ENCODE peak calls at places on chromosomes 12 and 14, in ten cellular contexts. R is HFFc6; E is GM10248; P is ELF-1; Z is posterior vena cava; S is stimulated activated CD4-positive, alpha-beta T cell treated with anti-CD3 and anti-CD28 coated beads, TNF-alpha, amount 100 ng/mL, for 1 hour; K is Right ventricle myocardium superior; X is NCI-H2081; D is T-cell; Y is A172. O is an unnamed sample.

GRCh38 chr12:50066402-50066801 is 9.0 kb downstream of the ASIC1 start:
- DNase-seq in R (peak), E (no peak), P (peak), Z (no peak), S (no peak), K (no peak), X (no peak), D (no peak), Y (peak), O (peak)

GRCh38 chr14:33414041-33414440 is 475.4 kb downstream of the NPAS3 start:
- DNase-seq in R (no peak), E (peak), P (no peak), Z (no peak), S (no peak), K (no peak), X (no peak), D (no peak), Y (peak), O (peak)

GRCh38 chr12:7989827-7990491 is 42.6 kb upstream of the FOXJ2 start:
- DNase-seq in R (no peak), E (peak), P (no peak), Z (peak), S (peak), K (peak), X (no peak), D (peak), Y (no peak), O (no peak)

GRCh38 chr12:68303850-68304249 is 28.3 kb downstream of the MDM1 start:
- DNase-seq in R (no peak), E (no peak), P (no peak), Z (no peak), S (no peak), K (no peak), X (no peak), D (no peak), Y (no peak), O (no peak)

GRCh38 chr12:91877461-91878230 is 268.0 kb downstream of the BTG1 start:
- DNase-seq in R (no peak), E (no peak), P (no peak), Z (no peak), S (no peak), K (no peak), X (no peak), D (peak), Y (no peak), O (no peak)

GRCh38 chr12:131452444-131452860 is 258.4 kb upstream of the SFSWAP start:
- DNase-seq in R (no peak), E (peak), P (peak), Z (no peak), S (no peak), K (no peak), X (no peak), D (no peak), Y (no peak), O (peak)

GRCh38 chr12:111418594-111418880 is 12.8 kb downstream of the SH2B3 start:
- DNase-seq in R (no peak), E (no peak), P (no peak), Z (no peak), S (no peak), K (no peak), X (no peak), D (no peak), Y (no peak), O (no peak)

GRCh38 chr14:63867926-63868921 is 15.4 kb downstream of the SYNE2 start:
- DNase-seq in R (no peak), E (no peak), P (no peak), Z (no peak), S (no peak), K (no peak), X (no peak), D (no peak), Y (no peak), O (no peak)

GRCh38 chr14:23910081-23910875 is 43.3 kb upstream of the DHRS4 start:
- DNase-seq in R (peak), E (peak), P (peak), Z (no peak), S (no peak), K (no peak), X (peak), D (no peak), Y (peak), O (peak)

GRCh38 chr12:31736472-31736871 is 7.7 kb upstream of the AMN1 start:
- DNase-seq in R (peak), E (no peak), P (no peak), Z (no peak), S (no peak), K (no peak), X (no peak), D (peak), Y (peak), O (no peak)

GRCh38 chr14:52602131-52602530 is 49.5 kb downstream of the GPR137C start:
- DNase-seq in R (no peak), E (peak), P (no peak), Z (no peak), S (no peak), K (no peak), X (no peak), D (no peak), Y (no peak), O (no peak)

GRCh38 chr12:47850153-47851084 is 30.7 kb upstream of the HDAC7 start:
- DNase-seq in R (no peak), E (no peak), P (peak), Z (no peak), S (no peak), K (no peak), X (no peak), D (no peak), Y (no peak), O (peak)

GRCh38 chr14:95500772-95501401 is 15.6 kb downstream of the SYNE3 start:
- DNase-seq in R (peak), E (no peak), P (no peak), Z (peak), S (no peak), K (peak), X (no peak), D (no peak), Y (peak), O (no peak)

GRCh38 chr12:76519538-76519937 is 40.0 kb downstream of the OSBPL8 start:
- DNase-seq in R (no peak), E (peak), P (no peak), Z (no peak), S (no peak), K (no peak), X (no peak), D (no peak), Y (peak), O (no peak)

GRCh38 chr14:103336191-103336590 is 2.2 kb downstream of the EIF5 start:
- DNase-seq in R (no peak), E (no peak), P (no peak), Z (no peak), S (no peak), K (no peak), X (no peak), D (no peak), Y (no peak), O (no peak)

GRCh38 chr14:57889245-57889644 is 23.4 kb upstream of the SLC35F4 start:
- DNase-seq in R (no peak), E (no peak), P (no peak), Z (peak), S (no peak), K (peak), X (peak), D (no peak), Y (peak), O (no peak)

GRCh38 chr14:36505193-36505815 is 14.7 kb downstream of the NKX2-1 start:
- DNase-seq in R (no peak), E (peak), P (peak), Z (no peak), S (no peak), K (no peak), X (no peak), D (no peak), Y (no peak), O (peak)

GRCh38 chr12:39431797-39432196 is 11.1 kb downstream of the KIF21A start:
- DNase-seq in R (no peak), E (no peak), P (no peak), Z (no peak), S (no peak), K (no peak), X (no peak), D (no peak), Y (no peak), O (no peak)

GRCh38 chr12:70849265-70849960 is 71.1 kb downstream of the PTPRR start:
- DNase-seq in R (no peak), E (no peak), P (no peak), Z (no peak), S (no peak), K (no peak), X (peak), D (no peak), Y (peak), O (peak)

GRCh38 chr12:57735952-57736742 is 2.4 kb downstream of the AGAP2 start:
- DNase-seq in R (no peak), E (no peak), P (peak), Z (peak), S (no peak), K (peak), X (peak), D (no peak), Y (peak), O (peak)

GRCh38 chr12:100986595-100987547 is 192.3 kb downstream of the ANO4 start:
- DNase-seq in R (no peak), E (no peak), P (peak), Z (no peak), S (no peak), K (no peak), X (no peak), D (no peak), Y (peak), O (peak)

O was measured in H7.